ENCODE peak calls at places on chromosomes 4 and X, in nine cellular contexts. B, M, K, O, E, Y, W, P and F are unnamed samples.
A peak's percentile ranks its signal among the peaks of the same experiment; 100 is the strongest.

GRCh38 chr4:163587867-163588266 is 93.4 kb downstream of the TMA16 start:
- DNase-seq in B (no peak), M (no peak), K (peak; percentile 16), O (no peak), E (no peak), Y (no peak), W (no peak), P (no peak), F (no peak)

GRCh38 chrX:140725500-140725899 is 15.9 kb downstream of the LINC00632 start:
- DNase-seq in B (no peak), M (no peak), K (no peak), O (no peak), E (no peak), Y (no peak), W (no peak), P (no peak), F (no peak)

GRCh38 chr4:183291070-183291469 is 29.0 kb downstream of the CLDN22 start:
- DNase-seq in B (no peak), M (no peak), K (no peak), O (no peak), E (no peak), Y (no peak), W (no peak), P (no peak), F (no peak)

GRCh38 chr4:107854326-107855030 is 29.7 kb downstream of the SGMS2 start:
- DNase-seq in B (no peak), M (no peak), K (no peak), O (no peak), E (no peak), Y (no peak), W (no peak), P (no peak), F (no peak)

GRCh38 chr4:11480683-11481082 is 52.0 kb upstream of the HS3ST1 start:
- DNase-seq in B (peak; percentile 69), M (no peak), K (no peak), O (peak; percentile 67), E (no peak), Y (peak; percentile 66), W (no peak), P (peak; percentile 60), F (peak; percentile 52)

GRCh38 chr4:24913099-24913445 is 230 bp upstream of the CCDC149 start:
- DNase-seq in B (no peak), M (no peak), K (no peak), O (no peak), E (no peak), Y (no peak), W (no peak), P (no peak), F (no peak)

GRCh38 chrX:2549874-2550273 is 49.1 kb upstream of the DHRSX start:
- DNase-seq in B (no peak), M (no peak), K (no peak), O (no peak), E (no peak), Y (peak; percentile 22), W (no peak), P (no peak), F (no peak)

GRCh38 chrX:84322083-84322827 is 134.3 kb upstream of the RPS6KA6 start:
- DNase-seq in B (no peak), M (no peak), K (no peak), O (no peak), E (no peak), Y (no peak), W (no peak), P (no peak), F (no peak)

GRCh38 chr4:156959298-156959702 is 12.3 kb downstream of the PDGFC start:
- DNase-seq in B (no peak), M (no peak), K (no peak), O (no peak), E (no peak), Y (no peak), W (no peak), P (no peak), F (no peak)

GRCh38 chrX:72620550-72621145 is 48.0 kb upstream of the HDAC8 start:
- DNase-seq in B (peak; percentile 63), M (peak; percentile 81), K (peak; percentile 2), O (peak; percentile 60), E (peak; percentile 70), Y (peak; percentile 24), W (peak; percentile 6), P (peak; percentile 67), F (peak; percentile 23)

GRCh38 chrX:121802881-121803412 is 755.5 kb downstream of the GLUD2 start:
- DNase-seq in B (no peak), M (no peak), K (no peak), O (no peak), E (no peak), Y (no peak), W (no peak), P (no peak), F (no peak)

GRCh38 chr4:168654206-168655174 is 157.6 kb downstream of the PALLD start:
- DNase-seq in B (no peak), M (peak; percentile 57), K (no peak), O (no peak), E (no peak), Y (peak; percentile 45), W (no peak), P (no peak), F (no peak)

GRCh38 chrX:43971966-43972961 is 926 bp downstream of the NDP start:
- DNase-seq in B (no peak), M (no peak), K (no peak), O (no peak), E (no peak), Y (no peak), W (no peak), P (no peak), F (no peak)

GRCh38 chrX:30530591-30530990 is 47.0 kb downstream of the TASL start:
- DNase-seq in B (no peak), M (no peak), K (no peak), O (no peak), E (no peak), Y (no peak), W (no peak), P (no peak), F (no peak)

GRCh38 chrX:123994730-123995129 is 33.2 kb downstream of the STAG2 start:
- DNase-seq in B (no peak), M (no peak), K (no peak), O (no peak), E (no peak), Y (no peak), W (no peak), P (no peak), F (no peak)

GRCh38 chr4:83589283-83589682 is 53.4 kb downstream of the GPAT3 start:
- DNase-seq in B (no peak), M (no peak), K (no peak), O (no peak), E (no peak), Y (no peak), W (no peak), P (no peak), F (no peak)

GRCh38 chrX:1389181-1389992 is 2.5 kb downstream of the SLC25A6 start:
- DNase-seq in B (peak; percentile 59), M (peak; percentile 24), K (no peak), O (peak; percentile 57), E (peak; percentile 53), Y (peak; percentile 20), W (no peak), P (no peak), F (peak; percentile 46)

GRCh38 chrX:1391370-1391706 is 575 bp downstream of the SLC25A6 start:
- DNase-seq in B (no peak), M (no peak), K (peak; percentile 79), O (no peak), E (peak; percentile 97), Y (no peak), W (peak; percentile 95), P (no peak), F (no peak)

GRCh38 chrX:1388651-1389050 is 3.3 kb downstream of the SLC25A6 start:
- DNase-seq in B (no peak), M (peak; percentile 15), K (no peak), O (no peak), E (no peak), Y (no peak), W (no peak), P (no peak), F (peak; percentile 34)

GRCh38 chrX:1390621-1391369 is 1.1 kb downstream of the SLC25A6 start:
- DNase-seq in B (peak; percentile 62), M (peak; percentile 25), K (no peak), O (peak; percentile 58), E (peak; percentile 60), Y (peak; percentile 20), W (no peak), P (peak; percentile 20), F (peak; percentile 47)

GRCh38 chrX:1389993-1390285 is 2.0 kb downstream of the SLC25A6 start:
- DNase-seq in B (no peak), M (no peak), K (no peak), O (peak; percentile 34), E (no peak), Y (no peak), W (no peak), P (no peak), F (no peak)
- H3K36me3 ChIP-seq in B (peaks cover 58% of the 10 kb centered on the region), M (peaks cover 56% of the 10 kb centered on the region), K (peaks cover 31% of the 10 kb centered on the region), O (peaks cover 60% of the 10 kb centered on the region), E (peaks cover 20% of the 10 kb centered on the region), Y (peaks cover 60% of the 10 kb centered on the region), W (peaks cover 5% of the 10 kb centered on the region), P (peaks cover 59% of the 10 kb centered on the region), F (peaks cover 61% of the 10 kb centered on the region)

GRCh38 chrX:131836161-131836560 is 186.9 kb upstream of the STK26 start:
- DNase-seq in B (no peak), M (no peak), K (no peak), O (no peak), E (no peak), Y (no peak), W (no peak), P (no peak), F (no peak)
- TF ChIP-seq CTCF in B (no peak), M (no peak), K (no peak), O (no peak), E (no peak), Y (no peak), W (no peak), P (no peak), F (no peak)

DNA sequence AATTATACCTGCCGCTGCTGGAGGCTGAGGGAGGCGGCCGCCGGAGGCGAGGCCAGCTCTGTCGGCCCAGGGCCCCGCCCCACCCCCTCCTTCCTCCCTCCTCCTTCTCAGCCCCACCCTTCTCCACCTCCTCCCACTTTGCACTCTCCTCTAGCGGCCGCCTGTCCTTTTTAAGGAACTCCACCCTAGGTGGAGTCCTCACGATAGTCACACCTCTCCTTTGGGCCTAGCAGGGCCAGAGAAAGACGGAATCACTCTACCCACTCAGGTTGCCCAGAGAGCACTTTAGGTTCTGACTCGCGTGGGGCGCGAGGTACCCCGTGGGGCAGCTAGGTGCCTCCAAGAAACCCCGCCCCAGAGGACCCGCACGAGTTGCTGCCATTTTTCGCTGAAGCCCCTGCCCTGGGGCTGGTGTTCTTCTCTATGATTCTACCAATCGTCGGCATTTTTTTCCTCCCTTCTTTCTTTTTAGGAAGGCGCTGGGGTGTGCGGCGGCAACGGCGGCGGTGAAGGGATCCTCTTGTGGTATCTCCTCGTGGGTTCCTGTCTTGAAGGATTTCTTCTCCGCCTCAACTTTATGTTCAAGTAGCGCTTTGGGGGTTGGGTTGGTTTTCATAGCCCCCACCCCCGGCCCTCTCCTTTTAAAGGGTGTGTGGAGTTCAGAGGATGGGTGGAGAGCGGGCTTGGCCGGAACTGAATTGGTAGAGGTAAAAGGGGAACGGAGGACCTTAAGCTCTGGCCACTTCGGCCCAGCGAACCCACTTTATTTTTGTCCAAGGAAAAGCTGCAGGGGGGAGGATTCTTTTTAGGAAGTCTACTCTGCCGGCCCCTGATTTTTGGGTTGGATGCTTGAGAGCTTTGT is at the start of gene KLF8:
- DNase-seq in B (peak; percentile 76), M (peak; percentile 44), K (no peak), O (no peak), E (peak; percentile 70), Y (peak; percentile 68), W (peak; percentile 43), P (peak; percentile 55), F (peak; percentile 69)
- H3K4me3 ChIP-seq in B (peak within 1 kb of the TSS; percentile 54), M (peak within 1 kb of the TSS; percentile 51), K (no peak within 1 kb of the TSS), O (peak within 1 kb of the TSS; percentile 45), E (peak within 1 kb of the TSS; percentile 71), Y (peak within 1 kb of the TSS; percentile 2), W (peak within 1 kb of the TSS; percentile 42), P (peak within 1 kb of the TSS; percentile 66), F (peak within 1 kb of the TSS; percentile 63)

GRCh38 chr4:26385690-26386089 is 64.9 kb downstream of the RBPJ start:
- DNase-seq in B (no peak), M (no peak), K (no peak), O (no peak), E (no peak), Y (peak; percentile 36), W (no peak), P (no peak), F (no peak)
- H3K36me3 ChIP-seq in B (peaks cover 40% of the 10 kb centered on the region), M (no peaks in the 10 kb centered on the region), K (peaks cover 2% of the 10 kb centered on the region), O (peaks cover 21% of the 10 kb centered on the region), E (no peaks in the 10 kb centered on the region), Y (no peaks in the 10 kb centered on the region), W (no peaks in the 10 kb centered on the region), P (peaks cover 27% of the 10 kb centered on the region), F (peaks cover 23% of the 10 kb centered on the region)